ENCODE peak calls at places on chromosome 18, in ten cellular contexts. Y is heart left ventricle, D is cardiac muscle cell, G is body of pancreas, P is mammary epithelial cell, R is prostate gland, K is lower lobe of right lung, Q is PC-9, V is H1, U is esophagus squamous epithelium. A is an unnamed sample.

GRCh38 chr18:44036500-44036899 is 644.2 kb upstream of the SETBP1 start:
- DNase-seq in R (no peak), K (peak; percentile 51), G (peak; percentile 13), Q (no peak), U (no peak), V (no peak), P (no peak), Y (peak; percentile 37), D (peak; percentile 13), A (no peak)

GRCh38 chr18:13379930-13380665 is 161.5 kb downstream of the LDLRAD4 start:
- DNase-seq in P (no peak), Q (no peak), Y (peak; percentile 60), V (no peak), K (no peak), G (no peak), D (no peak), R (no peak), U (no peak), A (no peak)

GRCh38 chr18:59041819-59042476 is 97.7 kb upstream of the SEC11C start:
- DNase-seq in V (no peak), G (no peak), R (peak; percentile 68), D (no peak), Y (no peak), P (no peak), Q (no peak), U (no peak), K (no peak), A (no peak)

GRCh38 chr18:13703899-13704298 is 22.5 kb downstream of the FAM210A start:
- DNase-seq in P (no peak), D (no peak), K (no peak), Y (no peak), Q (peak; percentile 33), G (no peak), U (no peak), R (no peak), V (no peak), A (peak; percentile 34)

GRCh38 chr18:37328946-37329719 is 236.5 kb downstream of the CELF4 start:
- DNase-seq in V (no peak), U (no peak), D (no peak), Y (no peak), G (no peak), Q (no peak), R (no peak), K (no peak), P (no peak), A (no peak)

GRCh38 chr18:22915337-22915736 is 17.8 kb upstream of the RBBP8 start:
- DNase-seq in V (no peak), G (no peak), K (no peak), U (no peak), Q (no peak), Y (no peak), R (no peak), P (no peak), D (no peak), A (no peak)

GRCh38 chr18:47285456-47285855 is 34.0 kb upstream of the SKOR2 start:
- DNase-seq in D (no peak), Y (no peak), P (no peak), U (no peak), K (no peak), Q (no peak), V (no peak), R (no peak), G (no peak), A (no peak)

GRCh38 chr18:30601541-30601940 is 441.0 kb downstream of the DSC3 start:
- DNase-seq in K (no peak), U (no peak), Y (no peak), V (no peak), P (no peak), G (no peak), D (no peak), Q (no peak), R (no peak), A (no peak)

GRCh38 chr18:61201516-61201915 is 131.7 kb upstream of the CDH20 start:
- DNase-seq in P (no peak), K (no peak), U (no peak), R (no peak), Y (no peak), G (no peak), Q (no peak), D (no peak), V (no peak), A (no peak)

GRCh38 chr18:61199131-61199903 is 133.9 kb upstream of the CDH20 start:
- DNase-seq in V (no peak), R (no peak), Y (no peak), G (no peak), K (no peak), Q (no peak), D (no peak), U (no peak), P (no peak), A (no peak)

GRCh38 chr18:61203151-61203550 is 130.1 kb upstream of the CDH20 start:
- DNase-seq in Y (no peak), Q (no peak), V (no peak), U (no peak), G (no peak), K (no peak), P (no peak), D (no peak), R (no peak), A (no peak)
- H3K36me3 ChIP-seq in Y (no peaks in the 10 kb centered on the region), Q (no peaks in the 10 kb centered on the region), V (no peaks in the 10 kb centered on the region), U (no peaks in the 10 kb centered on the region), G (no peaks in the 10 kb centered on the region), K (no peaks in the 10 kb centered on the region), P (no peaks in the 10 kb centered on the region), D (no peaks in the 10 kb centered on the region), R (no peaks in the 10 kb centered on the region), A (no peaks in the 10 kb centered on the region)

GRCh38 chr18:49628993-49629795 is 67.3 kb downstream of the LIPG start:
- DNase-seq in U (no peak), V (no peak), G (peak; percentile 45), D (no peak), P (no peak), R (no peak), K (peak; percentile 51), Y (peak; percentile 42), Q (no peak), A (no peak)
- TF ChIP-seq CTCF in U (no peak), V (peak; percentile 53), G (peak; percentile 52), D (peak; percentile 40), P (no peak), R (no peak), K (peak; percentile 21), Y (peak; percentile 11), Q (no peak), A (no peak)

GRCh38 chr18:10009321-10010144 is 95.7 kb downstream of the VAPA start:
- DNase-seq in D (no peak), Q (no peak), U (no peak), R (no peak), P (no peak), V (no peak), G (no peak), K (no peak), Y (no peak), A (no peak)
- H3K4me1 ChIP-seq in D (no peaks in the 10 kb centered on the region), Q (peaks cover 10% of the 10 kb centered on the region), U (peaks cover 14% of the 10 kb centered on the region), R (no peaks in the 10 kb centered on the region), P (no peaks in the 10 kb centered on the region), V (no peaks in the 10 kb centered on the region), G (peaks cover 38% of the 10 kb centered on the region), K (peaks cover 24% of the 10 kb centered on the region), Y (peaks cover 24% of the 10 kb centered on the region), A (no peaks in the 10 kb centered on the region)

GRCh38 chr18:76878426-76878825 is 56.1 kb downstream of the ZNF236 start:
- DNase-seq in D (no peak), Y (no peak), G (no peak), U (no peak), Q (no peak), P (no peak), K (no peak), R (no peak), V (no peak), A (no peak)

GRCh38 chr18:76880026-76880425 is 57.7 kb downstream of the ZNF236 start:
- DNase-seq in U (no peak), V (no peak), Q (no peak), Y (no peak), P (no peak), R (no peak), G (no peak), D (peak; percentile 37), K (no peak), A (no peak)

GRCh38 chr18:76885011-76885410 is 62.7 kb downstream of the ZNF236 start:
- DNase-seq in U (no peak), Y (no peak), V (no peak), D (no peak), R (no peak), G (no peak), Q (no peak), P (no peak), K (no peak), A (no peak)

GRCh38 chr18:76886112-76886511 is 63.8 kb downstream of the ZNF236 start:
- DNase-seq in R (no peak), Q (no peak), U (no peak), G (no peak), Y (no peak), D (no peak), K (no peak), V (no peak), P (no peak), A (no peak)

GRCh38 chr18:76882186-76882585 is 59.8 kb downstream of the ZNF236 start:
- DNase-seq in G (no peak), R (no peak), K (no peak), P (no peak), V (no peak), Y (no peak), U (no peak), Q (no peak), D (no peak), A (no peak)
- H3K36me3 ChIP-seq in G (peaks cover 13% of the 10 kb centered on the region), R (no peaks in the 10 kb centered on the region), K (peaks cover 83% of the 10 kb centered on the region), P (peaks cover 16% of the 10 kb centered on the region), V (peaks cover 15% of the 10 kb centered on the region), Y (peaks cover 94% of the 10 kb centered on the region), U (peaks cover 16% of the 10 kb centered on the region), Q (no peaks in the 10 kb centered on the region), D (peaks cover 23% of the 10 kb centered on the region), A (peaks cover 11% of the 10 kb centered on the region)

DNA sequence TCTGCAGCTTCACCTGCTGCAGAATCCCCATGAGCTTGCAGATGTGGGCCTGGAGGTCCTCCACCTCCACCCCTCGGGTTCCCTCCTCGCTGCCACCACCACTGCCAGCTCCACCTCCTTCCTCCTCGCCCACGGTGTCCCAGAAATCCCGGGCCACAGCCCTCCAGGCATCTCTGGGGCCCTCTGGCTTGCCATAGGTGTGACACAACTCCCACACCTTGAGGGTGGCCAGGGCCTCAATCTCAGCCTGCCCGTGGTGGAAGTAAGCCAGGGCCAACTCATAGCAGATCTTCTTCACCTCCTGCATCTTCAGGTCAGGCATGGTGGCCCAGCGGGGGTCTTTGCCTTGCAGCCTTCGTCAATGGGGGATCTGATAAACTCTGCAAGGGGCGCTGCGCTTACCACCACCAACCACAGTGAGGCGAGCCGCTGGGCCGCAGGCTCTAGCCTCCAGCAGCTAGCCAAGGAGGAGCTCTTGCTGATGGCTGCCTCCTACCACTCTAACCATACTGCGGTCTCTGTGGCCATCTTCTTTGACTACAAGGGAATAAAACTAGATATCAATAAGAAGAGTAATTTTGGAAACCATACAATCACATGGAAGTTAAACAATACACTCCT is 36.1 kb upstream of the ANKRD62 start:
- DNase-seq in G (no peak), U (no peak), R (no peak), P (no peak), D (no peak), V (no peak), Q (no peak), K (no peak), Y (no peak), A (no peak)
- TF ChIP-seq CTCF in G (no peak), U (no peak), R (no peak), P (no peak), D (no peak), V (peak; percentile 50), Q (no peak), K (no peak), Y (no peak), A (peak; percentile 15)